ENCODE peak calls at places on chromosomes 11 and 22, in four cellular contexts. A is mesenchymal stem cell, U is neuronal stem cell, P is IMR-90. Y is an unnamed sample.
A peak's percentile ranks its signal among the peaks of the same experiment; 100 is the strongest.

GRCh38 chr11:126942146-126942545 is 58.4 kb downstream of the KIRREL3 start:
- DNase-seq in U (no peak), A (no peak), P (no peak), Y (no peak)

GRCh38 chr11:8258771-8259170 is 4.9 kb downstream of the LMO1 start:
- DNase-seq in P (peak; percentile 26), A (no peak), U (no peak), Y (no peak)

GRCh38 chr11:113242767-113243397 is 71.5 kb upstream of the TTC12 start:
- DNase-seq in P (peak; percentile 9), U (no peak), A (peak; percentile 31), Y (peak; percentile 68)

GRCh38 chr11:77783023-77783422 is 37.5 kb downstream of the RSF1 start:
- DNase-seq in U (no peak), A (no peak), P (no peak), Y (no peak)

GRCh38 chr11:84247931-84248330 is 961.8 kb upstream of the CCDC90B start:
- DNase-seq in U (no peak), P (no peak), A (no peak), Y (no peak)

GRCh38 chr22:50621491-50621880 is 6.5 kb downstream of the ARSA start:
- DNase-seq in A (no peak), U (no peak), P (no peak), Y (no peak)

GRCh38 chr22:43014062-43014875 is 680 bp downstream of the PACSIN2 start:
- DNase-seq in U (peak; percentile 54), A (peak; percentile 55), P (no peak), Y (peak; percentile 65)

GRCh38 chr11:2928605-2929510 is at the start of gene PHLDA2:
- DNase-seq in A (peak; percentile 81), P (peak; percentile 85), U (no peak), Y (peak; percentile 61)

GRCh38 chr22:29716814-29717213 is 3.0 kb upstream of the CABP7 start:
- DNase-seq in A (peak; percentile 81), U (peak; percentile 86), P (peak; percentile 80), Y (peak; percentile 90)

DNA sequence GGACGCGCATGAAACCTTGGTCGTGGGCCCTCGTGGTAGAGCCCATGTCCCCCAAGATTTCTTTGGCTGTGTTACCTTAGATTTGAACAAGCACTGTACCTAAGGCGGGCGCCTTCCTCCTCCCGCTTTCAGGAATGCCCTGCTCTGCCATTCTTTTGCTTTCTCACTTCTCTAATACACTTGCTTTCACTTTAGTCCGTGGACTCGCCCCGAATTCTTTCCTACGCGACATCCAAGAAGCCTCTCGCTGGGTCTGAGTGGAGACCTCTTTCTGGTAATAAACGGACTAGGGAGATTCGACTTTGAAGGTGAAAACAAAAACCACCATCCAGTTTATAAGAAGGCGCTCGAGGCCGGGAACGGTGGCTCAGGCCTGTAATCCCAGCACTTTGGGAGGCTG is 1.2 kb upstream of the NUP50 start:
- DNase-seq in P (no peak), U (no peak), A (peak; percentile 63), Y (peak; percentile 56)
- H3K18ac ChIP-seq in P (no peak overlapping the region), U (no peak overlapping the region), A (peak overlapping the region; percentile 58), Y (peak overlapping the region; percentile 91)

GRCh38 chr11:69209936-69210659 is 54.4 kb downstream of the SMIM38 start:
- DNase-seq in P (no peak), A (peak; percentile 32), U (no peak), Y (peak; percentile 10)

GRCh38 chr11:69209421-69209820 is 53.7 kb downstream of the SMIM38 start:
- DNase-seq in U (no peak), P (no peak), A (no peak), Y (no peak)

GRCh38 chr11:69211540-69212120 is 55.9 kb downstream of the SMIM38 start:
- DNase-seq in P (no peak), U (no peak), A (no peak), Y (no peak)

GRCh38 chr11:69209038-69209350 is 53.3 kb downstream of the SMIM38 start:
- DNase-seq in P (no peak), A (no peak), U (no peak), Y (no peak)

GRCh38 chr11:69210660-69211035 is 54.9 kb downstream of the SMIM38 start:
- DNase-seq in U (no peak), P (no peak), A (no peak), Y (no peak)
- H2AK5ac ChIP-seq in U (peak overlapping the region; percentile 20), P (no peak overlapping the region), A (no peak overlapping the region), Y (no peak overlapping the region)

GRCh38 chr11:69293819-69294505 is at the start of gene MYEOV:
- DNase-seq in P (no peak), U (no peak), A (peak; percentile 32), Y (peak; percentile 80)
- H3K23ac ChIP-seq in P (no peak within 1 kb of the TSS), U (peak within 1 kb of the TSS; percentile 1), A (no peak within 1 kb of the TSS), Y (no peak within 1 kb of the TSS)

DNA sequence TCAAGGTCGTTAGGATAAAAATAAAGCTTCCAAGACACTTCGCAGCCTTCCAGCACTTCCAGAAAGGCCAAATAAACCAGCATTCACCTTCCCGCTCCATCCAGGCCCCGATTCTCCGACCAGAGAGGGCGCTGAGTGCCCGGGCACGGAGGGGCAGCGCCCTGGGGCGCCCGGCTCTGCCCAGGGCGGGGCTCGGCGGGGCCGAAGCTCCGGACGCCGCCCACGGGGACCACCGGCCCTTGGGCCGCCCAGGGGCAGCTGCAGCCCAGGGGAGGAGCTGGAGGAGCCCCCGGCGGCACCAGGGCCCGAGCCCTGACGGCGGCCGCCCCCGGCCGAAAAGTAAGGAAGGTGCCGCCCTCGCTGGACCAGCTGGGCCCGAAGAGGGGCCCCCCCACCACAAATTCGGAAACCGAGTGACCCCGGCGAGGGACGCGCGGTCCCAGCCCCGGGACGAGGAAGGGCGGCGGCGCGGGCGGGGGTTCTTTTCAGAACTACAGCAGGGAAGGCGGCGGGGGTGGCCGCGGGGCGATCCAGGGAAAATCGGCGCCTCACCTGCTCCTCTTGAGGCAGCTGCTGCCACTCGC is 346 bp downstream of the ATL3 start:
- DNase-seq in P (no peak), U (no peak), A (peak; percentile 65), Y (peak; percentile 54)
- H3K18ac ChIP-seq in P (peak overlapping the region; percentile 83), U (peak overlapping the region; percentile 96), A (peak overlapping the region; percentile 80), Y (peak overlapping the region; percentile 98)

GRCh38 chr22:37904572-37905533 is 1.2 kb upstream of the MICALL1 start:
- DNase-seq in A (peak; percentile 99), U (no peak), P (peak; percentile 99), Y (peak; percentile 97)
- H2AK5ac ChIP-seq in A (peak overlapping the region; percentile 83), U (peak overlapping the region; percentile 93), P (peak overlapping the region; percentile 96), Y (peak overlapping the region; percentile 38)

GRCh38 chr11:107733518-107733917 is 21.7 kb upstream of the SLN start:
- DNase-seq in P (no peak), A (no peak), U (no peak), Y (no peak)
- H3K23ac ChIP-seq in P (no peak overlapping the region), A (no peak overlapping the region), U (no peak overlapping the region), Y (no peak overlapping the region)

GRCh38 chr11:125164091-125164421 is 495 bp upstream of the PKNOX2 start:
- DNase-seq in P (no peak), A (no peak), U (no peak), Y (no peak)
- H3K18ac ChIP-seq in P (no peak overlapping the region), A (no peak overlapping the region), U (peak overlapping the region; percentile 94), Y (peak overlapping the region; percentile 86)